ENCODE peak calls at places on chromosomes 2 and 18, in four cellular contexts. One of them, this sample, is unnamed. For H3K36me3, the result is how much of the 10 kb centered on the place peaks cover.

GRCh38 chr2:10864888-10865551 is 46.7 kb upstream of the KCNF1 start:
- DNase-seq in transverse colon: no peak
- DNase-seq in bronchial epithelial cell: no peak
- DNase-seq in mucosa of descending colon: no peak
- DNase-seq in this sample: peak

GRCh38 chr2:219959471-219959870 is 332.0 kb downstream of the SLC4A3 start:
- DNase-seq in transverse colon: no peak
- DNase-seq in bronchial epithelial cell: no peak
- DNase-seq in mucosa of descending colon: no peak
- DNase-seq in this sample: no peak

GRCh38 chr2:204909791-204910190 is 364.5 kb downstream of the PARD3B start:
- DNase-seq in mucosa of descending colon: no peak
- DNase-seq in bronchial epithelial cell: no peak
- DNase-seq in transverse colon: no peak
- DNase-seq in this sample: no peak

GRCh38 chr2:172085460-172086159 is at the start of gene DLX1:
- DNase-seq in mucosa of descending colon: peak
- DNase-seq in bronchial epithelial cell: no peak
- DNase-seq in transverse colon: no peak
- DNase-seq in this sample: peak

GRCh38 chr2:42030196-42030759 is 17.5 kb upstream of the PKDCC start:
- DNase-seq in mucosa of descending colon: no peak
- DNase-seq in transverse colon: no peak
- DNase-seq in bronchial epithelial cell: no peak
- DNase-seq in this sample: no peak

GRCh38 chr2:100182494-100183355 is 40.3 kb upstream of the AFF3 start:
- DNase-seq in bronchial epithelial cell: no peak
- DNase-seq in mucosa of descending colon: no peak
- DNase-seq in transverse colon: no peak
- DNase-seq in this sample: no peak

GRCh38 chr2:24228470-24228869 is 53.6 kb downstream of the FAM228A start:
- DNase-seq in transverse colon: no peak
- DNase-seq in bronchial epithelial cell: peak
- DNase-seq in mucosa of descending colon: no peak
- DNase-seq in this sample: no peak

GRCh38 chr2:38057651-38058410 is 18.1 kb downstream of the CYP1B1 start:
- DNase-seq in mucosa of descending colon: no peak
- DNase-seq in bronchial epithelial cell: peak
- DNase-seq in transverse colon: no peak
- DNase-seq in this sample: no peak

GRCh38 chr2:14015113-14015512 is 617.4 kb upstream of the LRATD1 start:
- DNase-seq in transverse colon: no peak
- DNase-seq in mucosa of descending colon: no peak
- DNase-seq in bronchial epithelial cell: no peak
- DNase-seq in this sample: no peak

GRCh38 chr2:181106789-181107418 is 126.5 kb downstream of the UBE2E3 start:
- DNase-seq in mucosa of descending colon: no peak
- DNase-seq in bronchial epithelial cell: peak
- DNase-seq in transverse colon: no peak
- DNase-seq in this sample: peak

GRCh38 chr18:13611058-13611615 is 115.2 kb downstream of the FAM210A start:
- DNase-seq in transverse colon: peak
- DNase-seq in mucosa of descending colon: no peak
- DNase-seq in bronchial epithelial cell: no peak
- DNase-seq in this sample: peak

GRCh38 chr2:238947920-238948710 is 100.2 kb downstream of the TWIST2 start:
- DNase-seq in mucosa of descending colon: no peak
- DNase-seq in transverse colon: no peak
- DNase-seq in bronchial epithelial cell: peak
- DNase-seq in this sample: no peak

GRCh38 chr2:60354713-60355112 is 198.7 kb downstream of the BCL11A start:
- DNase-seq in mucosa of descending colon: no peak
- DNase-seq in bronchial epithelial cell: peak
- DNase-seq in transverse colon: no peak
- DNase-seq in this sample: no peak

GRCh38 chr2:197876524-197876923 is 72.1 kb downstream of the PLCL1 start:
- DNase-seq in transverse colon: no peak
- DNase-seq in bronchial epithelial cell: no peak
- DNase-seq in mucosa of descending colon: no peak
- DNase-seq in this sample: no peak

GRCh38 chr2:79511320-79511951 is 1.4 kb upstream of the CTNNA2 start:
- DNase-seq in mucosa of descending colon: peak
- DNase-seq in transverse colon: peak
- DNase-seq in bronchial epithelial cell: peak
- DNase-seq in this sample: no peak

GRCh38 chr18:37665346-37665745 is 99.7 kb upstream of the CELF4 start:
- DNase-seq in mucosa of descending colon: no peak
- DNase-seq in transverse colon: no peak
- DNase-seq in bronchial epithelial cell: no peak
- DNase-seq in this sample: no peak

GRCh38 chr2:224835405-224835804 is 119.2 kb upstream of the CCDC195 start:
- DNase-seq in transverse colon: no peak
- DNase-seq in mucosa of descending colon: no peak
- DNase-seq in bronchial epithelial cell: no peak
- DNase-seq in this sample: no peak

GRCh38 chr2:220417503-220417902 is 790.1 kb downstream of the SLC4A3 start:
- DNase-seq in mucosa of descending colon: no peak
- DNase-seq in transverse colon: no peak
- DNase-seq in bronchial epithelial cell: no peak
- DNase-seq in this sample: no peak

DNA sequence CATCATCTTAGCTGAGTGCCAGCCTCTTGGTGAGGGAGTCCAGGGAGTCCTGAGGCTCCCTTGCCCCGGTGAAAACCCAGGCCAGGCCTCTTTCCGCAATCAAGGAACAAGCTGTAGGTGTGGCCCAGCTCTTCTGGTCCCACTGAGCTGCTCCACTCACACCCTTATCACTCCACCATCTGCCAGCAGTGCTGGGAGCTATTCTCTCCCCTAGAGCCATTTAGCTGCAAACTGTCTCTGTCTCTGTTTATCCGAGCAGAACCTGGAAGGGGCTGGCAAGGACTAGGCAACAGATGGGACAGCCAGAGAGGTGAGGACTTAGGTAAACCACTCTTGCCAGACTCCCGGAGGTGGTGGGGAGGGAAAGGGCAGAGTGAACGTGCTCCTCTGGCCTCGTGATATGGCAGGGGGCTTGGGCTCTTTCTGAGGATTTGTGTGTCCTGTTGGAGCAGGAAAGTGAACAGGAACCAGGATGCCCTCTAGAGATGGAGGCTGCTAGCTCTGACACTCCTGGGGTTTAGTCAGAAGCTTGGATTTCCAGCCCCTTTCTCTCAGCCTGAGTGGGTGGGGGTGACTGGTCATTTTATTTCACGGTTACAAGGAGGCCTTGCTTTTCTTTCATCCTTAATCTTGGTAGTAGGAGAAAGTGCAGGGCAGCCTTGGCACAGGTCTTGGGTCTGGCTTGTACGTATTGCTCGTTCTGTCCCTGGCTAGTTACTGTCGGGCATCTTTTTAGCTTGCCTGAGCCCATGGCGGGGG is 19.6 kb downstream of the B3GNT2 start:
- DNase-seq in bronchial epithelial cell: no peak
- DNase-seq in transverse colon: peak
- DNase-seq in mucosa of descending colon: no peak
- DNase-seq in this sample: no peak
- TF ChIP-seq CTCF in bronchial epithelial cell: no peak
- TF ChIP-seq CTCF in transverse colon: no peak
- TF ChIP-seq CTCF in mucosa of descending colon: no peak
- TF ChIP-seq CTCF in this sample: no peak

GRCh38 chr2:152396763-152397162 is 61.8 kb downstream of the FMNL2 start:
- DNase-seq in transverse colon: no peak
- DNase-seq in bronchial epithelial cell: no peak
- DNase-seq in mucosa of descending colon: no peak
- DNase-seq in this sample: no peak

GRCh38 chr2:152395132-152396024 is 60.4 kb downstream of the FMNL2 start:
- DNase-seq in transverse colon: no peak
- DNase-seq in mucosa of descending colon: no peak
- DNase-seq in bronchial epithelial cell: peak
- DNase-seq in this sample: no peak

GRCh38 chr2:152393377-152393776 is 58.4 kb downstream of the FMNL2 start:
- DNase-seq in mucosa of descending colon: no peak
- DNase-seq in transverse colon: no peak
- DNase-seq in bronchial epithelial cell: no peak
- DNase-seq in this sample: no peak

GRCh38 chr2:152399003-152399402 is 64.0 kb downstream of the FMNL2 start:
- DNase-seq in transverse colon: no peak
- DNase-seq in mucosa of descending colon: no peak
- DNase-seq in bronchial epithelial cell: no peak
- DNase-seq in this sample: no peak

GRCh38 chr2:152396051-152396511 is 61.1 kb downstream of the FMNL2 start:
- DNase-seq in bronchial epithelial cell: no peak
- DNase-seq in transverse colon: no peak
- DNase-seq in mucosa of descending colon: no peak
- DNase-seq in this sample: no peak
- H3K4me3 ChIP-seq in bronchial epithelial cell: no peak
- H3K4me3 ChIP-seq in transverse colon: peak
- H3K4me3 ChIP-seq in mucosa of descending colon: no peak
- H3K4me3 ChIP-seq in this sample: no peak

GRCh38 chr2:240728361-240728760 is 36.7 kb downstream of the AQP12A start:
- DNase-seq in bronchial epithelial cell: no peak
- DNase-seq in mucosa of descending colon: no peak
- DNase-seq in transverse colon: no peak
- DNase-seq in this sample: no peak

GRCh38 chr2:240727913-240728312 is 36.2 kb downstream of the AQP12A start:
- DNase-seq in bronchial epithelial cell: no peak
- DNase-seq in transverse colon: no peak
- DNase-seq in mucosa of descending colon: no peak
- DNase-seq in this sample: no peak

GRCh38 chr2:240726876-240727275 is 35.2 kb downstream of the AQP12A start:
- DNase-seq in transverse colon: no peak
- DNase-seq in bronchial epithelial cell: no peak
- DNase-seq in mucosa of descending colon: no peak
- DNase-seq in this sample: no peak

GRCh38 chr2:240728827-240729226 is 37.2 kb downstream of the AQP12A start:
- DNase-seq in mucosa of descending colon: no peak
- DNase-seq in bronchial epithelial cell: no peak
- DNase-seq in transverse colon: no peak
- DNase-seq in this sample: no peak

DNA sequence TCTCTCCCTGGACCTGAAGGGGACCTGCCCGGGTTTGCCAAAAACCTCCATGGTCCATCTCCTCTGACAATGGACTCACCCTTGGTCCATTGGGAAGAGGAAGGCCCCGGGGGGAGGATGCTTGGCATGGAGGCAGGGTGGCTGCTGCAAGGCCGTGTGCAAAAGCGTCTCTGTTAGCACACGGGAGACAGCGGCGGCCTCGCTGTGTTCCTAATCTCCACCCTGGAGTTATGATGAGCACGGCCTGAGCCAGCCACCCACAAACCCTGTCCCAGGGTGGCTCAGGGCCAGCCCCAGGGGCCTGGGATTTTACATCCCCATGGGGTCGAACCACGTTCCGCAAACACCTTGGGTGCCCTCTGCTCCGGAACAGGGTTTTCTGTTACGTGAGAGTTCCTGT is 35.8 kb downstream of the AQP12A start:
- DNase-seq in transverse colon: no peak
- DNase-seq in mucosa of descending colon: no peak
- DNase-seq in bronchial epithelial cell: no peak
- DNase-seq in this sample: no peak
- H3K36me3 ChIP-seq in transverse colon: under half
- H3K36me3 ChIP-seq in mucosa of descending colon: under half
- H3K36me3 ChIP-seq in bronchial epithelial cell: under half
- H3K36me3 ChIP-seq in this sample: under half

GRCh38 chr2:70553584-70554337 is at the start of gene TGFA:
- DNase-seq in bronchial epithelial cell: peak
- DNase-seq in transverse colon: peak
- DNase-seq in mucosa of descending colon: peak
- DNase-seq in this sample: peak

GRCh38 chr2:70556608-70557007 is 3.0 kb upstream of the TGFA start:
- DNase-seq in mucosa of descending colon: no peak
- DNase-seq in bronchial epithelial cell: peak
- DNase-seq in transverse colon: no peak
- DNase-seq in this sample: no peak

GRCh38 chr2:70552501-70553333 is 909 bp downstream of the TGFA start:
- DNase-seq in mucosa of descending colon: peak
- DNase-seq in bronchial epithelial cell: peak
- DNase-seq in transverse colon: peak
- DNase-seq in this sample: no peak

GRCh38 chr2:70553334-70553583 is 367 bp downstream of the TGFA start:
- DNase-seq in mucosa of descending colon: peak
- DNase-seq in bronchial epithelial cell: peak
- DNase-seq in transverse colon: peak
- DNase-seq in this sample: no peak

GRCh38 chr2:70554338-70554892 is 789 bp upstream of the TGFA start:
- DNase-seq in mucosa of descending colon: no peak
- DNase-seq in bronchial epithelial cell: no peak
- DNase-seq in transverse colon: no peak
- DNase-seq in this sample: no peak
- TF ChIP-seq CTCF in mucosa of descending colon: peak
- TF ChIP-seq CTCF in bronchial epithelial cell: no peak
- TF ChIP-seq CTCF in transverse colon: no peak
- TF ChIP-seq CTCF in this sample: no peak

DNA sequence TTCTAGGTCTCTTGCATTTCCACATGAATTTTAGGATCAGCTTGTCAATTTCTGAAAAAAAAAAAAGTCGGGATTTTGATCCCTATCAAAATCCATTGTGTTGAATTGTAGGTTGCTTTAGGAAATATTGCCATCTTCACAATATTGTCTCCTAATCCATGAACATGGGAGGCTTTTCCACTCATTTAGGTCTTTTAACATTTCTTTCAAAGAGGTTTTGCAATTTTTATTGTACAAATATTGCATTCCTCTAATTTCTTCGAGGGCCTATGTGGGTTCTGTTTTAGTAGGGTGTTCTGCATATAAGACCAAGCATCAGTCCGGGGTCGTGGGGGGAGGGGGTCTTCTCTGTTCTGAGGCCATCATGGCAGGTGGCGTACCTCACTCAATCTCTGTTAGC is 725 bp upstream of the LAMA3 start:
- DNase-seq in mucosa of descending colon: no peak
- DNase-seq in bronchial epithelial cell: no peak
- DNase-seq in transverse colon: no peak
- DNase-seq in this sample: no peak
- H3K4me3 ChIP-seq in mucosa of descending colon: no peak
- H3K4me3 ChIP-seq in bronchial epithelial cell: no peak
- H3K4me3 ChIP-seq in transverse colon: peak
- H3K4me3 ChIP-seq in this sample: no peak

DNA sequence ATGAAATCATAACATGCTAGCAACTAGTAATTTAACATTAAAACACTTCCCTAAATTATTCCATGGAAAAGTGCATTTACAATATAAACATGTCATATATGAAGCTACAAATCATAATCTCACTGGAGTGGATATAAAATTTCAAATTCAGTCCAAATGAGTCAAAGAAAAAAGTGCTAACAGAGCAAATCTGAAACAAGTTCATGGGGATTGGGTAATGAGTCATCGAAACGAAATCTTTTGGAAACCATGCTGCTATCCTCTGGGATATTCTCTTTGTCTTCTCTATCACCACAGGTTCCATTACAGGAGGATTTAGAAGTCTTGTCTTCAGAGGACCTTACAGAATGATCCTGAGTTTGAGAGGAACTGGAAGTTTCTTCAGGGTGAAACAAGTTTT is 34.1 kb downstream of the STK17B start:
- DNase-seq in bronchial epithelial cell: peak
- DNase-seq in mucosa of descending colon: no peak
- DNase-seq in transverse colon: no peak
- DNase-seq in this sample: no peak
- H3K36me3 ChIP-seq in bronchial epithelial cell: under half
- H3K36me3 ChIP-seq in mucosa of descending colon: under half
- H3K36me3 ChIP-seq in transverse colon: under half
- H3K36me3 ChIP-seq in this sample: under half